ENCODE peak calls at places on chromosome 11, in ten cellular contexts. One of them, this sample, is unnamed.

GRCh38 chr11:102494216-102494615 is 36.3 kb downstream of the MMP7 start:
- DNase-seq in lower lobe of right lung: no peak
- DNase-seq in Panc1: peak; percentile 64
- DNase-seq in CD8-positive, alpha-beta T cell: no peak
- DNase-seq in psoas muscle: no peak
- DNase-seq in ovary: no peak
- DNase-seq in OCI-LY7: no peak
- DNase-seq in HCT116: peak; percentile 59
- DNase-seq in upper lobe of right lung: no peak
- DNase-seq in body of pancreas: no peak
- DNase-seq in this sample: no peak

GRCh38 chr11:45573728-45574127 is 91.7 kb downstream of the CHST1 start:
- DNase-seq in upper lobe of right lung: no peak
- DNase-seq in psoas muscle: no peak
- DNase-seq in OCI-LY7: no peak
- DNase-seq in ovary: no peak
- DNase-seq in HCT116: no peak
- DNase-seq in body of pancreas: no peak
- DNase-seq in lower lobe of right lung: no peak
- DNase-seq in Panc1: no peak
- DNase-seq in CD8-positive, alpha-beta T cell: no peak
- DNase-seq in this sample: no peak

GRCh38 chr11:26043665-26044064 is 288.3 kb upstream of the ANO3 start:
- DNase-seq in upper lobe of right lung: no peak
- DNase-seq in OCI-LY7: peak; percentile 5
- DNase-seq in psoas muscle: no peak
- DNase-seq in HCT116: no peak
- DNase-seq in CD8-positive, alpha-beta T cell: no peak
- DNase-seq in lower lobe of right lung: no peak
- DNase-seq in ovary: no peak
- DNase-seq in Panc1: no peak
- DNase-seq in body of pancreas: no peak
- DNase-seq in this sample: no peak

GRCh38 chr11:118618115-118618990 is 10.9 kb downstream of the PHLDB1 start:
- DNase-seq in lower lobe of right lung: peak; percentile 69
- DNase-seq in CD8-positive, alpha-beta T cell: no peak
- DNase-seq in psoas muscle: peak; percentile 76
- DNase-seq in ovary: peak; percentile 84
- DNase-seq in OCI-LY7: no peak
- DNase-seq in body of pancreas: no peak
- DNase-seq in Panc1: no peak
- DNase-seq in upper lobe of right lung: peak; percentile 69
- DNase-seq in HCT116: no peak
- DNase-seq in this sample: no peak

GRCh38 chr11:113618360-113618759 is 87.7 kb downstream of the TMPRSS5 start:
- DNase-seq in CD8-positive, alpha-beta T cell: no peak
- DNase-seq in upper lobe of right lung: no peak
- DNase-seq in psoas muscle: no peak
- DNase-seq in body of pancreas: no peak
- DNase-seq in lower lobe of right lung: no peak
- DNase-seq in HCT116: no peak
- DNase-seq in ovary: no peak
- DNase-seq in Panc1: no peak
- DNase-seq in OCI-LY7: no peak
- DNase-seq in this sample: no peak

GRCh38 chr11:33214187-33214586 is 43.0 kb upstream of the HIPK3 start:
- DNase-seq in lower lobe of right lung: no peak
- DNase-seq in Panc1: no peak
- DNase-seq in body of pancreas: no peak
- DNase-seq in OCI-LY7: no peak
- DNase-seq in psoas muscle: no peak
- DNase-seq in HCT116: no peak
- DNase-seq in CD8-positive, alpha-beta T cell: no peak
- DNase-seq in upper lobe of right lung: no peak
- DNase-seq in ovary: no peak
- DNase-seq in this sample: peak; percentile 29

GRCh38 chr11:128920651-128921050 is 22.0 kb downstream of the TP53AIP1 start:
- DNase-seq in CD8-positive, alpha-beta T cell: no peak
- DNase-seq in Panc1: no peak
- DNase-seq in ovary: no peak
- DNase-seq in body of pancreas: no peak
- DNase-seq in psoas muscle: no peak
- DNase-seq in lower lobe of right lung: no peak
- DNase-seq in HCT116: no peak
- DNase-seq in OCI-LY7: no peak
- DNase-seq in upper lobe of right lung: no peak
- DNase-seq in this sample: no peak

GRCh38 chr11:120186799-120187591 is 23.8 kb upstream of the OAF start:
- DNase-seq in OCI-LY7: no peak
- DNase-seq in body of pancreas: peak; percentile 35
- DNase-seq in upper lobe of right lung: peak; percentile 59
- DNase-seq in ovary: peak; percentile 58
- DNase-seq in psoas muscle: no peak
- DNase-seq in HCT116: no peak
- DNase-seq in lower lobe of right lung: no peak
- DNase-seq in CD8-positive, alpha-beta T cell: no peak
- DNase-seq in Panc1: no peak
- DNase-seq in this sample: no peak

GRCh38 chr11:108223449-108224149 is 732 bp downstream of the ATM start:
- DNase-seq in HCT116: no peak
- DNase-seq in psoas muscle: no peak
- DNase-seq in upper lobe of right lung: no peak
- DNase-seq in Panc1: no peak
- DNase-seq in CD8-positive, alpha-beta T cell: no peak
- DNase-seq in ovary: no peak
- DNase-seq in lower lobe of right lung: no peak
- DNase-seq in OCI-LY7: peak; percentile 41
- DNase-seq in body of pancreas: no peak
- DNase-seq in this sample: peak; percentile 17

GRCh38 chr11:77113382-77114088 is 10.9 kb downstream of the OMP start:
- DNase-seq in lower lobe of right lung: no peak
- DNase-seq in Panc1: no peak
- DNase-seq in CD8-positive, alpha-beta T cell: no peak
- DNase-seq in upper lobe of right lung: no peak
- DNase-seq in HCT116: no peak
- DNase-seq in OCI-LY7: peak; percentile 18
- DNase-seq in ovary: peak; percentile 65
- DNase-seq in psoas muscle: peak; percentile 15
- DNase-seq in body of pancreas: peak; percentile 56
- DNase-seq in this sample: peak; percentile 21

GRCh38 chr11:46278387-46279173 is 1.1 kb downstream of the CREB3L1 start:
- DNase-seq in body of pancreas: peak; percentile 76
- DNase-seq in OCI-LY7: no peak
- DNase-seq in CD8-positive, alpha-beta T cell: no peak
- DNase-seq in psoas muscle: peak; percentile 58
- DNase-seq in lower lobe of right lung: peak; percentile 69
- DNase-seq in upper lobe of right lung: peak; percentile 89
- DNase-seq in HCT116: no peak
- DNase-seq in Panc1: no peak
- DNase-seq in ovary: peak; percentile 78
- DNase-seq in this sample: peak; percentile 13

GRCh38 chr11:10666976-10667892 is 26.3 kb downstream of the IRAG1 start:
- DNase-seq in psoas muscle: no peak
- DNase-seq in ovary: no peak
- DNase-seq in lower lobe of right lung: no peak
- DNase-seq in body of pancreas: no peak
- DNase-seq in OCI-LY7: no peak
- DNase-seq in Panc1: no peak
- DNase-seq in CD8-positive, alpha-beta T cell: no peak
- DNase-seq in HCT116: no peak
- DNase-seq in upper lobe of right lung: no peak
- DNase-seq in this sample: no peak

GRCh38 chr11:69354545-69354897 is 60.6 kb downstream of the MYEOV start:
- DNase-seq in upper lobe of right lung: no peak
- DNase-seq in psoas muscle: no peak
- DNase-seq in body of pancreas: no peak
- DNase-seq in CD8-positive, alpha-beta T cell: no peak
- DNase-seq in OCI-LY7: no peak
- DNase-seq in ovary: no peak
- DNase-seq in Panc1: no peak
- DNase-seq in HCT116: no peak
- DNase-seq in lower lobe of right lung: no peak
- DNase-seq in this sample: no peak

GRCh38 chr11:63598556-63598955 is 15.7 kb downstream of the PLAAT3 start:
- DNase-seq in psoas muscle: no peak
- DNase-seq in Panc1: no peak
- DNase-seq in body of pancreas: no peak
- DNase-seq in OCI-LY7: no peak
- DNase-seq in HCT116: no peak
- DNase-seq in CD8-positive, alpha-beta T cell: no peak
- DNase-seq in ovary: no peak
- DNase-seq in lower lobe of right lung: no peak
- DNase-seq in upper lobe of right lung: no peak
- DNase-seq in this sample: no peak

GRCh38 chr11:34050967-34051348 is 573 bp upstream of the CAPRIN1 start:
- DNase-seq in body of pancreas: no peak
- DNase-seq in upper lobe of right lung: no peak
- DNase-seq in psoas muscle: no peak
- DNase-seq in HCT116: no peak
- DNase-seq in ovary: no peak
- DNase-seq in OCI-LY7: no peak
- DNase-seq in lower lobe of right lung: no peak
- DNase-seq in CD8-positive, alpha-beta T cell: no peak
- DNase-seq in Panc1: no peak
- DNase-seq in this sample: no peak

GRCh38 chr11:96219981-96220623 is 122.9 kb downstream of the MAML2 start:
- DNase-seq in CD8-positive, alpha-beta T cell: no peak
- DNase-seq in body of pancreas: no peak
- DNase-seq in HCT116: no peak
- DNase-seq in Panc1: no peak
- DNase-seq in upper lobe of right lung: no peak
- DNase-seq in lower lobe of right lung: no peak
- DNase-seq in psoas muscle: no peak
- DNase-seq in ovary: no peak
- DNase-seq in OCI-LY7: peak; percentile 55
- DNase-seq in this sample: peak; percentile 39

GRCh38 chr11:2575611-2576051 is 124.2 kb downstream of the KCNQ1OT1 start:
- DNase-seq in upper lobe of right lung: peak; percentile 39
- DNase-seq in lower lobe of right lung: peak; percentile 36
- DNase-seq in psoas muscle: no peak
- DNase-seq in Panc1: no peak
- DNase-seq in body of pancreas: peak; percentile 8
- DNase-seq in CD8-positive, alpha-beta T cell: no peak
- DNase-seq in ovary: peak; percentile 12
- DNase-seq in HCT116: no peak
- DNase-seq in OCI-LY7: no peak
- DNase-seq in this sample: no peak

GRCh38 chr11:86582898-86583297 is 89.5 kb downstream of the ME3 start:
- DNase-seq in upper lobe of right lung: no peak
- DNase-seq in OCI-LY7: no peak
- DNase-seq in psoas muscle: no peak
- DNase-seq in HCT116: no peak
- DNase-seq in body of pancreas: no peak
- DNase-seq in Panc1: no peak
- DNase-seq in CD8-positive, alpha-beta T cell: no peak
- DNase-seq in ovary: no peak
- DNase-seq in lower lobe of right lung: no peak
- DNase-seq in this sample: no peak
- H3K27ac ChIP-seq in upper lobe of right lung: no peak overlapping the region
- H3K27ac ChIP-seq in OCI-LY7: no peak overlapping the region
- H3K27ac ChIP-seq in psoas muscle: no peak overlapping the region
- H3K27ac ChIP-seq in HCT116: no peak overlapping the region
- H3K27ac ChIP-seq in body of pancreas: no peak overlapping the region
- H3K27ac ChIP-seq in Panc1: peak overlapping the region; percentile 68
- H3K27ac ChIP-seq in CD8-positive, alpha-beta T cell: no peak overlapping the region
- H3K27ac ChIP-seq in ovary: no peak overlapping the region
- H3K27ac ChIP-seq in lower lobe of right lung: no peak overlapping the region
- H3K27ac ChIP-seq in this sample: no peak overlapping the region

GRCh38 chr11:65422104-65422632 is 430 bp upstream of the NEAT1 start:
- DNase-seq in lower lobe of right lung: peak; percentile 99
- DNase-seq in OCI-LY7: peak; percentile 93
- DNase-seq in psoas muscle: peak; percentile 99
- DNase-seq in ovary: peak; percentile 100
- DNase-seq in HCT116: peak; percentile 88
- DNase-seq in body of pancreas: peak; percentile 98
- DNase-seq in CD8-positive, alpha-beta T cell: peak; percentile 86
- DNase-seq in upper lobe of right lung: peak; percentile 100
- DNase-seq in Panc1: no peak
- DNase-seq in this sample: peak; percentile 97
- TF ChIP-seq CTCF in lower lobe of right lung: no peak
- TF ChIP-seq CTCF in OCI-LY7: peak; percentile 26
- TF ChIP-seq CTCF in psoas muscle: no peak
- TF ChIP-seq CTCF in ovary: peak; percentile 9
- TF ChIP-seq CTCF in HCT116: no peak
- TF ChIP-seq CTCF in body of pancreas: no peak
- TF ChIP-seq CTCF in CD8-positive, alpha-beta T cell: no peak
- TF ChIP-seq CTCF in upper lobe of right lung: peak; percentile 6
- TF ChIP-seq CTCF in Panc1: no peak
- TF ChIP-seq CTCF in this sample: no peak

DNA sequence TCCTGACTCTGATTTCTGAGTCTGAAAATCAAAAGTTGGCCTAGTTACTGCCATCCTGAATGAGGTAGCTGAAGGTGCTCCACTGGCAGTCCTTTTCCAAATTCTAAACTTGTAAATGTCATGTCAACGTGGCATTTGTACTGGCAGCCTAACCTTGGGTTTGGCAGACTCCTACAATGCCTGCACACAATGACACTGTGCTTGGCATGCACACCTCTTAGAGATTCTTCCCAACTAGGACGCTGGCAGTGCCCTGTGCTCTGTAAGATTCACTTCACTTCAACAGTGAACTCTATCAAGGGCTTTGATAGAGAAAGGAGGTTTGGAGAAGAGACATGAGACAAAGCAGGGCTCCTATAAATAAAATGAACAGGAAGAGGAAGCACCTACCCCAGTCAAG is 21.9 kb upstream of the PPP2R1B start:
- DNase-seq in HCT116: no peak
- DNase-seq in Panc1: no peak
- DNase-seq in CD8-positive, alpha-beta T cell: no peak
- DNase-seq in lower lobe of right lung: no peak
- DNase-seq in psoas muscle: peak; percentile 47
- DNase-seq in ovary: no peak
- DNase-seq in OCI-LY7: no peak
- DNase-seq in upper lobe of right lung: no peak
- DNase-seq in body of pancreas: no peak
- DNase-seq in this sample: no peak
- H3K27ac ChIP-seq in HCT116: no peak overlapping the region
- H3K27ac ChIP-seq in Panc1: no peak overlapping the region
- H3K27ac ChIP-seq in CD8-positive, alpha-beta T cell: no peak overlapping the region
- H3K27ac ChIP-seq in lower lobe of right lung: no peak overlapping the region
- H3K27ac ChIP-seq in psoas muscle: peak overlapping the region; percentile 90
- H3K27ac ChIP-seq in ovary: no peak overlapping the region
- H3K27ac ChIP-seq in OCI-LY7: no peak overlapping the region
- H3K27ac ChIP-seq in upper lobe of right lung: no peak overlapping the region
- H3K27ac ChIP-seq in body of pancreas: no peak overlapping the region
- H3K27ac ChIP-seq in this sample: no peak overlapping the region

DNA sequence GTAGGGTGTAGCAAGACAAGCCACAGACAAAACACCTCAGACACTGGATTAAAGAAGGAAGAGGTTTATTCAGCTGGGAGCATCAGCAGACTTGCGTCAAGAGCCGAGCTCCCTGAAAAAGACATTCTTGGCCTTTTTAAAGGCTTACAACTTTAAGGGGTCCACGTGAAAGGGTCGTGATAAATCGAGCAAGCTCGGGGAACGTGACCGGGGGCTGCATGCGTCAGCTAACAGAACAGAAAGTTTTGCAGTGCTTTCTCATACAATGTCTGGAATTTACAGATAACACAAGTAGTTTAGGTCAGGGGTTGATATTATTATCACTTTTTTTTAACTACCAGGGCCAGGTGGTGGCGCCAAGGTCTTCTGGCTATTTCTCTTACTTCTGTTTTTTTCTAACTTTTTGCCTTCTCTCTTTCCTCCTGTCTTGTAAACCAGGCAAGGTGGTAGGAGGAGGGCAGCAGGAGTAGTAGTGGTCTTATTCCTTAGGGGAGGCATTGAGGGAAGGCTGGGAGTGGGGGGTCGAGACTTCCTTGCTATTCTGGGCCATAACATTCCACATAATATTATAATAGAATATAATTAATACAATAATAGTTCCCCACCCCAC is 631 bp upstream of the ALDH3B1 start:
- DNase-seq in HCT116: no peak
- DNase-seq in lower lobe of right lung: no peak
- DNase-seq in upper lobe of right lung: peak; percentile 48
- DNase-seq in ovary: no peak
- DNase-seq in psoas muscle: no peak
- DNase-seq in body of pancreas: peak; percentile 56
- DNase-seq in Panc1: no peak
- DNase-seq in OCI-LY7: peak; percentile 68
- DNase-seq in CD8-positive, alpha-beta T cell: no peak
- DNase-seq in this sample: no peak
- TF ChIP-seq CTCF in HCT116: peak; percentile 40
- TF ChIP-seq CTCF in lower lobe of right lung: no peak
- TF ChIP-seq CTCF in upper lobe of right lung: peak; percentile 10
- TF ChIP-seq CTCF in ovary: peak; percentile 15
- TF ChIP-seq CTCF in psoas muscle: no peak
- TF ChIP-seq CTCF in body of pancreas: peak; percentile 15
- TF ChIP-seq CTCF in Panc1: no peak
- TF ChIP-seq CTCF in OCI-LY7: peak; percentile 76
- TF ChIP-seq CTCF in CD8-positive, alpha-beta T cell: no peak
- TF ChIP-seq CTCF in this sample: no peak

This sample was measured in HL-60.